ENCODE peak calls at places on chromosome 16, in seven cellular contexts. N is neuronal stem cell, V is mesendoderm, B is H9, S is H1, T is trophoblast cell, W is mesenchymal stem cell. I is an unnamed sample.

GRCh38 chr16:2512920-2513404 is 790 bp upstream of the ATP6V0C start:
- DNase-seq in N (no peak), V (peak), B (peak), S (peak), T (no peak), W (no peak), I (no peak)

GRCh38 chr16:75758215-75758614 is 31.9 kb upstream of the CPHXL start:
- DNase-seq in N (no peak), V (no peak), B (no peak), S (no peak), T (no peak), W (peak), I (peak)

GRCh38 chr16:68074850-68075249 is 10.3 kb upstream of the NFATC3 start:
- DNase-seq in N (no peak), V (no peak), B (no peak), S (no peak), T (no peak), W (no peak), I (no peak)

GRCh38 chr16:88895335-88895734 is 28.9 kb upstream of the PABPN1L start:
- DNase-seq in N (no peak), V (no peak), B (no peak), S (no peak), T (no peak), W (no peak), I (no peak)

GRCh38 chr16:4682616-4683254 is 10.6 kb upstream of the NUDT16L1 start:
- DNase-seq in N (no peak), V (peak), B (peak), S (peak), T (peak), W (peak), I (peak)

GRCh38 chr16:11072420-11073153 is 128.2 kb downstream of the CLEC16A start:
- DNase-seq in N (no peak), V (no peak), B (no peak), S (no peak), T (no peak), W (peak), I (no peak)

GRCh38 chr16:72760581-72760980 is 287.3 kb downstream of the ZFHX3 start:
- DNase-seq in N (no peak), V (no peak), B (no peak), S (no peak), T (no peak), W (no peak), I (no peak)

GRCh38 chr16:10988164-10988803 is 43.9 kb downstream of the CLEC16A start:
- DNase-seq in N (no peak), V (peak), B (peak), S (peak), T (no peak), W (no peak), I (no peak)

GRCh38 chr16:88963583-88963982 is 13.4 kb downstream of the CBFA2T3 start:
- DNase-seq in N (no peak), V (no peak), B (no peak), S (no peak), T (no peak), W (no peak), I (no peak)

GRCh38 chr16:50555269-50555875 is 7.2 kb downstream of the NKD1 start:
- DNase-seq in N (no peak), V (no peak), B (no peak), S (no peak), T (no peak), W (no peak), I (no peak)

GRCh38 chr16:82649766-82650165 is 23.0 kb downstream of the CDH13 start:
- DNase-seq in N (no peak), V (no peak), B (no peak), S (no peak), T (no peak), W (no peak), I (peak)

GRCh38 chr16:73298562-73298961 is 250.6 kb upstream of the ZFHX3 start:
- DNase-seq in N (no peak), V (peak), B (no peak), S (no peak), T (peak), W (peak), I (peak)

GRCh38 chr16:60107920-60108319 is 1373.8 kb upstream of the GOT2 start:
- DNase-seq in N (no peak), V (peak), B (no peak), S (no peak), T (no peak), W (no peak), I (no peak)

GRCh38 chr16:6206080-6206479 is 1108.5 kb upstream of the EEF2KMT start:
- DNase-seq in N (no peak), V (peak), B (no peak), S (no peak), T (no peak), W (no peak), I (no peak)

GRCh38 chr16:47753620-47754019 is 292.5 kb downstream of the PHKB start:
- DNase-seq in N (no peak), V (no peak), B (no peak), S (no peak), T (no peak), W (no peak), I (no peak)

GRCh38 chr16:88423448-88423850 is 29.6 kb upstream of the ZFPM1 start:
- DNase-seq in N (no peak), V (no peak), B (no peak), S (no peak), T (no peak), W (no peak), I (no peak)

GRCh38 chr16:10078541-10078949 is 103.7 kb downstream of the GRIN2A start:
- DNase-seq in N (peak), V (peak), B (peak), S (peak), T (peak), W (no peak), I (no peak)

GRCh38 chr16:69083306-69083941 is 22.0 kb upstream of the HAS3 start:
- DNase-seq in N (no peak), V (peak), B (peak), S (no peak), T (peak), W (no peak), I (no peak)

GRCh38 chr16:89337965-89338364 is 120.5 kb downstream of the ZNF778 start:
- DNase-seq in N (no peak), V (no peak), B (no peak), S (no peak), T (no peak), W (no peak), I (no peak)

GRCh38 chr16:5428932-5429331 is 331.3 kb upstream of the EEF2KMT start:
- DNase-seq in N (no peak), V (peak), B (peak), S (peak), T (no peak), W (no peak), I (no peak)

GRCh38 chr16:27284865-27285675 is 16.5 kb upstream of the NSMCE1 start:
- DNase-seq in N (no peak), V (no peak), B (no peak), S (peak), T (no peak), W (no peak), I (no peak)

GRCh38 chr16:27286446-27286845 is 17.9 kb upstream of the NSMCE1 start:
- DNase-seq in N (no peak), V (no peak), B (no peak), S (no peak), T (peak), W (peak), I (peak)

GRCh38 chr16:27275394-27275793 is 6.8 kb upstream of the NSMCE1 start:
- DNase-seq in N (no peak), V (no peak), B (no peak), S (no peak), T (no peak), W (no peak), I (no peak)

GRCh38 chr16:27285676-27286196 is 17.2 kb upstream of the NSMCE1 start:
- DNase-seq in N (no peak), V (no peak), B (no peak), S (no peak), T (no peak), W (no peak), I (no peak)

DNA sequence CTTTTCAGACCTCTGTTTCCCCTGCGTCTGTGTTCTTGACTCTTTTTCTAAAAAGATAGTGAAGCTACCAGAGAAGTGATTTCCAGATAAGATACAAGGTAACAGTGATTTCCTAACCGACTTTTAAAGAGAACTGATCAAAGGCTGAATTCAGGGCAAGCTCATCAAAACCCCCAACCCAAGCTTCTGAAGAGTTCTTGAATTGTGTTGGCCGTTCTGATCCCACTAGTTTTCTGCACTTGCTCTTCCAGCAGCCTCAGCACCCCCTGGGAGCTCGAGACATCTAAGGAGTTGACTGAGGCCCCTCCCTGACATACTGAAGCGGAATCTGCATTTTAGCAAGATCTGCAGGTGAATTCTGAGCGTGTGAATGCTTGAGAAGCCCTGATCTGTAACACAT is 12.7 kb upstream of the NSMCE1 start:
- DNase-seq in N (no peak), V (no peak), B (no peak), S (no peak), T (no peak), W (no peak), I (no peak)
- H4K8ac ChIP-seq in N (no peak), V (no peak), B (no peak), S (no peak), T (no peak), W (no peak), I (no peak)

GRCh38 chr16:1042076-1042744 is 30.3 kb upstream of the SSTR5 start:
- DNase-seq in N (no peak), V (no peak), B (no peak), S (no peak), T (peak), W (no peak), I (no peak)

GRCh38 chr16:1037934-1038257 is 34.7 kb upstream of the SSTR5 start:
- DNase-seq in N (no peak), V (no peak), B (no peak), S (no peak), T (no peak), W (no peak), I (no peak)

GRCh38 chr16:1038932-1039331 is 33.6 kb upstream of the SSTR5 start:
- DNase-seq in N (no peak), V (no peak), B (no peak), S (no peak), T (no peak), W (no peak), I (no peak)

GRCh38 chr16:1039762-1040161 is 32.8 kb upstream of the SSTR5 start:
- DNase-seq in N (no peak), V (no peak), B (no peak), S (no peak), T (peak), W (no peak), I (no peak)

GRCh38 chr16:1040346-1040745 is 32.2 kb upstream of the SSTR5 start:
- DNase-seq in N (no peak), V (no peak), B (no peak), S (no peak), T (no peak), W (no peak), I (no peak)
- H4K8ac ChIP-seq in N (no peak), V (no peak), B (no peak), S (no peak), T (no peak), W (no peak), I (no peak)

DNA sequence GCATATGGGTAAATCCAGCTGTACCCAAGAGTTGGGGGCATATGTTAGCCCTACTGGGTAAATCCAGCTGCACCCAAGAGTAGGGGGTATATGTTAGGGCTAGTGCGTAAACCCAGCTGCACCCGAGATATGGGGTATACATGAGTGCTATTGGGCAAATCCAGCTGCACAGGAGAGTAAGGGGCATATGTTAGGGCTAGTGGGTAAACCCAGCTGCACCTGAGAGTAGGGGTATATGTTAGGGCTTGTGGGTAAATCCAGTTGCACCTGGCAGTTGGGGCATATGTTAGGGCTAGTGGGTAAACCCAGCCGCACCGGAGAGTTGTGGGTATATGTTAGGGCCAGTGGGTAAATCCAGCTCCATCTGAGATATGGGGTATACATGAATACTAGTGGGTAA is 80.9 kb downstream of the WWOX start:
- DNase-seq in N (no peak), V (no peak), B (no peak), S (peak), T (no peak), W (no peak), I (no peak)
- H4K8ac ChIP-seq in N (no peak), V (no peak), B (no peak), S (no peak), T (no peak), W (no peak), I (no peak)

DNA sequence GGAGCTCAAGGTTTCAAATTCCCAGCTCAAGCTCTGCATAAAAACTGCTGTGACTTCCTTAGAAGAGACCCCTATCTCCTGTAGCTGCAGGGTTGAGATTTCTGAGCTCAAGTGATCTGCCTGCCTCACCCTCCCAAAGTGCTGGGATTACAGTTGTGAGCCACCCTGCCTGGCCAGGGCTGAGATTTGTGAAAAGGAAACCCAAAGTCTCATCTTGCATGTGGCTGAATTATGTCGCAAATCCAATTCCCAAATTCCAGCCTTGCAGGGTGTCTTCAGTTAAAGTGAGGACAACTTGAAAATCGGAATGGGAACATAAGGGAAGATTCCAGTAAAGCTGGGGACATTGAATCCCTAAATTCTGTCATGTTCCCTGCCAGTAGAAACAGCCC is 14.2 kb upstream of the CETP start:
- DNase-seq in N (no peak), V (no peak), B (no peak), S (no peak), T (peak), W (no peak), I (no peak)
- H4K8ac ChIP-seq in N (no peak), V (no peak), B (no peak), S (no peak), T (no peak), W (no peak), I (no peak)

GRCh38 chr16:66458853-66459252 is 31.8 kb downstream of the BEAN1 start:
- DNase-seq in N (no peak), V (no peak), B (no peak), S (no peak), T (no peak), W (no peak), I (no peak)
- H4K8ac ChIP-seq in N (no peak), V (no peak), B (no peak), S (no peak), T (no peak), W (no peak), I (no peak)

DNA sequence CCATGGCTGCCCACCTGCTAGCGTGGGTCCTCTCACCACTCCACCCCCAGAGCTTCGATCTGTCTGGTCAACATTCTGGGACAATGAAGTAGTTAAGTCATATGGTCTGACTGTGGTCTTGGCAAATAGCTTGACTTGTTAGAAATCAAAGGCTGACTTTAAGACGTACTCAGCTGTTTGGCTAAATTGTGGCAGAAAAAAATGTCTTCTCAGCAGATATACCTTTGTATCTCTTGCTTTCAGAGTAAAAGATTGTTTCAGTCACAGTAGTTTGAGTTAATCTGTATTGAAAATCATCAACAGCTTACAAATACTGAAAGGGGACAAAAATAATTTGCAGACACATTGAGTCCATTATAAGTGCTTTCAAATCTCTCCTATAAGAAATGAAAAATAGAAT is 2.1 kb upstream of the ZNF267 start:
- DNase-seq in N (no peak), V (no peak), B (no peak), S (no peak), T (no peak), W (no peak), I (no peak)
- H4K8ac ChIP-seq in N (no peak), V (no peak), B (no peak), S (no peak), T (no peak), W (no peak), I (no peak)

DNA sequence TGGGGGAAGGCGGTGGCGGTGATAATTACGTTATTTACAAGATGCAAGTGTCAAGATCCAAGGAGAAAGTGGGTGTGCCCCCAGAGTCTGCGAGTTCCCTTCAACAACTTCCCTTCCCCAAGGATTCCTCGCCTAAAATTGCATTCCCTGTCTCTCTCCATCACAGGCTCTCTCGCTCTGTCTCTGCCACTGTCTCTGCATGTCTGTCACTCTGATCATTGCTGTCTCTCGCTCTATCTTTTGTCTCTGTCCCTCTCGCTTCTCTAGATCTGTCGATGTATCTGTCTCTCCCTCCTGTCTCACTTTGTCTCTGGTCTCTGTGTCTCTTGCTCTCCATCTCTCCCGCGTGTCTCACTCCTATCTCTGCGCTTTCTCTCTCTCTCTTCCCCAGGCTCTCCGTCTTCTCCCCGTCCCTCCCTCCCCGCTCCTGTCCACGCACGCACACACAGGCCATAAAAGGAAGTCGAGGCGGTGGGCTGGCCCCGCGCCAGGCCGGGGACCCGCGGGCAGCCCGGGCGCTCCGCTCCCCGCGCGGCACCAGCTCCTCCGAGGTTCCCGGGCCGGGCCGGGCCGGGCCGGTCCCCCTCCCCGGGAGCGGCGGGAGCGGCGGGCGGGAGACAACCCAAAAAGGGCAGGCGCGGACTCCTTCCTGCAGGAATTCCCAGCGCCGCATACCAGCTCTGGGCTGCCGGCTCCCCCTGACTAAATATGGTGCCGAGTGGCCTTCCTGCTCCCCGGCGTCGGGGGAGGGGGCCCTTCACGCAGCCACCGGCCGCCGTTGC is 1.1 kb upstream of the MYH11 start:
- DNase-seq in N (peak), V (peak), B (peak), S (peak), T (no peak), W (peak), I (peak)
- H4K8ac ChIP-seq in N (no peak), V (no peak), B (no peak), S (no peak), T (peak), W (peak), I (peak)

GRCh38 chr16:66843191-66843590 is 1.0 kb upstream of the CA7 start:
- DNase-seq in N (no peak), V (no peak), B (no peak), S (no peak), T (no peak), W (no peak), I (no peak)
- H4K8ac ChIP-seq in N (no peak), V (no peak), B (no peak), S (no peak), T (no peak), W (no peak), I (no peak)

GRCh38 chr16:84397090-84397489 is 28.8 kb downstream of the ATP2C2 start:
- DNase-seq in N (no peak), V (peak), B (no peak), S (no peak), T (peak), W (no peak), I (no peak)
- H4K8ac ChIP-seq in N (no peak), V (no peak), B (no peak), S (no peak), T (no peak), W (no peak), I (no peak)

I was measured in IMR-90.